ENCODE peak calls at places on chromosome X, in six cellular contexts. X is heart left ventricle, Z is fibroblast of the aortic adventitia, M is progenitor cell of endocrine pancreas, O is prostate gland, S is upper lobe of left lung. V is an unnamed sample.

GRCh38 chrX:70386240-70386639 is 36.9 kb upstream of the GDPD2 start:
- DNase-seq in X (no peak), Z (no peak), M (no peak), O (no peak), S (no peak), V (no peak)

GRCh38 chrX:144275403-144275802 is 391.5 kb downstream of the UBE2NL start:
- DNase-seq in X (no peak), Z (no peak), M (no peak), O (no peak), S (no peak), V (no peak)

GRCh38 chrX:152915541-152916241 is 17.8 kb downstream of the ZNF185 start:
- DNase-seq in X (no peak), Z (peak; percentile 41), M (peak; percentile 22), O (no peak), S (no peak), V (no peak)

GRCh38 chrX:78168065-78168464 is 28.6 kb upstream of the TAF9B start:
- DNase-seq in X (no peak), Z (peak; percentile 16), M (no peak), O (no peak), S (no peak), V (no peak)

GRCh38 chrX:153769158-153769864 is 5.3 kb downstream of the PLXNB3 start:
- DNase-seq in X (peak; percentile 26), Z (no peak), M (no peak), O (no peak), S (peak; percentile 49), V (no peak)

GRCh38 chrX:85052636-85053343 is 49.1 kb downstream of the APOOL start:
- DNase-seq in X (no peak), Z (peak; percentile 80), M (no peak), O (no peak), S (no peak), V (no peak)

GRCh38 chrX:149274516-149275105 is 230.5 kb downstream of the IDS start:
- DNase-seq in X (no peak), Z (peak; percentile 2), M (no peak), O (no peak), S (no peak), V (no peak)

GRCh38 chrX:128975716-128976115 is 547.6 kb downstream of the SMARCA1 start:
- DNase-seq in X (no peak), Z (no peak), M (peak; percentile 61), O (peak; percentile 5), S (no peak), V (peak; percentile 68)

GRCh38 chrX:155027509-155028066 is 944 bp downstream of the FUNDC2 start:
- DNase-seq in X (no peak), Z (peak; percentile 86), M (no peak), O (peak; percentile 8), S (no peak), V (no peak)

GRCh38 chrX:9466711-9467110 is 1.9 kb downstream of the TBL1X start:
- DNase-seq in X (no peak), Z (no peak), M (no peak), O (no peak), S (no peak), V (no peak)

GRCh38 chrX:22395372-22395771 is 122.7 kb downstream of the CBLL2 start:
- DNase-seq in X (no peak), Z (no peak), M (no peak), O (no peak), S (no peak), V (no peak)

GRCh38 chrX:73963682-73964081 is 340.3 kb upstream of the ZCCHC13 start:
- DNase-seq in X (peak; percentile 66), Z (peak; percentile 26), M (no peak), O (no peak), S (no peak), V (no peak)

GRCh38 chrX:85244411-85245210 is 820 bp downstream of the ZNF711 start:
- DNase-seq in X (no peak), Z (no peak), M (peak; percentile 14), O (peak; percentile 3), S (peak; percentile 39), V (no peak)

GRCh38 chrX:24694825-24695224 is 1.1 kb downstream of the POLA1 start:
- DNase-seq in X (no peak), Z (peak; percentile 4), M (no peak), O (no peak), S (no peak), V (no peak)

GRCh38 chrX:10352536-10352935 is 195.8 kb downstream of the CLCN4 start:
- DNase-seq in X (no peak), Z (no peak), M (no peak), O (no peak), S (no peak), V (no peak)

GRCh38 chrX:78066110-78066509 is 37.9 kb upstream of the PGK1 start:
- DNase-seq in X (no peak), Z (peak; percentile 86), M (no peak), O (no peak), S (no peak), V (no peak)

DNA sequence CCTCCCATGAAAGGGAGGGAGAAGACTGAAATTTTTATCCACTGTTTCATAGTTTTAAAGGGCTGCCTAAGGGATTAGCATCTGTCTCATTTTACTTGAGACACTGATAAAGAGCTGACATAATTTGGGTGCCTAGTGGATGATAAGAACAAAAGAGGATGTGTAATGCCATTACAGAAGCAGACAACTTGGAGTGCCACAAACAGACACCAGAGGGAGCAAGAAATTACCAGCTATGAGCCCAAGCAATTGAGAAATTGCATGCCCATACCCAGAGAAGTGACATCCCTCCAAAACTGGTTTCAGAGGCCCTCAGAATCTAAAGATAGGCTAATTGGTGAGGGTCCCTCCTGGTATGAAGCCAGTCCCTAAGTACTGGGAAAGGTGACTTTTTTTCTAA is 38.5 kb upstream of the POU3F4 start:
- DNase-seq in X (no peak), Z (peak; percentile 1), M (no peak), O (no peak), S (no peak), V (no peak)
- TF ChIP-seq CTCF in X (no peak), Z (peak; percentile 23), M (peak; percentile 60), O (no peak), S (no peak), V (peak; percentile 72)

GRCh38 chrX:64184396-64184795 is 21.1 kb downstream of the AMER1 start:
- DNase-seq in X (no peak), Z (no peak), M (no peak), O (no peak), S (no peak), V (no peak)

GRCh38 chrX:64188901-64189300 is 16.6 kb downstream of the AMER1 start:
- DNase-seq in X (no peak), Z (no peak), M (no peak), O (no peak), S (no peak), V (no peak)

GRCh38 chrX:64186974-64187761 is 18.3 kb downstream of the AMER1 start:
- DNase-seq in X (peak; percentile 72), Z (no peak), M (no peak), O (no peak), S (no peak), V (no peak)

GRCh38 chrX:64190136-64190740 is 15.3 kb downstream of the AMER1 start:
- DNase-seq in X (no peak), Z (no peak), M (no peak), O (no peak), S (no peak), V (peak; percentile 13)

DNA sequence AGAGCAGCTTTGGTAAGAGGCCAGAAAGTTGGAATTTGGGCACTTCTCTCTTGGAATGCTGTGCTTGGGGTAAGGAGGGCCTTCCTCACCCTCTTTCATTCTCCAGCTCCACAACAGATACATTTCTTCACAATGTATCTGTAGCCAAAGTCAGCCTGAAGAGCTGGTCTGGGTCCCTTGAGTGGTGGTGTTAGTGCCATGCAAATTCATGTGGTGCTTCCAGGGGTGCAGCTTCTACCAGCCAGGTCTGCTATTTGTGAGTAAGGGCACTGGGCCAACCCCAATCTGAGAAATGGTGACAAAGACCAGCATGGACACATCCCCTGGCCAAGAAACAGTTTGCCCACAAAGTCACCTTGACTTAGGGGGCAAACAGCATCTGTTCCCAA is 17.8 kb downstream of the AMER1 start:
- DNase-seq in X (no peak), Z (no peak), M (no peak), O (no peak), S (no peak), V (no peak)
- TF ChIP-seq CTCF in X (no peak), Z (no peak), M (no peak), O (no peak), S (no peak), V (no peak)

DNA sequence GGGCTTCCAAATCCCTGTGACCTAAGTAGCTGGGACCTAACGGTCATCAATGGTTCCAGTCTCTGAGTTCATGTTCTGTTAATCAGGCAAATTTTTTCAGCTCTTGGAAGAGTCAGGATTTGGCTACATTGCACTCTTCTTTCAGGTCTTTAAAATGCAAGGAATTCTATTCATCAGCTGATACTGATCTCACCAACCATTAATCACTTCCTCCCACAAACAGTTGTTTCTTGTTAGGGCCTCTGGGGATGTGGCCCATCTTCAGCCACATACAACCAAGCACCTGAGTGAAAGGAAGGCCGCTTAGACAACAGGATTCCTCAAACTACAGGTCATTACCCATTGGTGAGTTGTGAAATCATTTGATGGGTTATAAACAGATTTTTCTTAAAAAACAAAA is 71.7 kb downstream of the FANCB start:
- DNase-seq in X (no peak), Z (peak; percentile 23), M (no peak), O (no peak), S (no peak), V (no peak)
- TF ChIP-seq CTCF in X (no peak), Z (no peak), M (no peak), O (no peak), S (no peak), V (no peak)

GRCh38 chrX:87580862-87581261 is 63.3 kb downstream of the KLHL4 start:
- DNase-seq in X (no peak), Z (no peak), M (no peak), O (no peak), S (no peak), V (no peak)

GRCh38 chrX:87582453-87582852 is 64.9 kb downstream of the KLHL4 start:
- DNase-seq in X (no peak), Z (no peak), M (no peak), O (no peak), S (no peak), V (no peak)

GRCh38 chrX:87578978-87579377 is 61.4 kb downstream of the KLHL4 start:
- DNase-seq in X (no peak), Z (peak; percentile 23), M (no peak), O (no peak), S (no peak), V (no peak)

DNA sequence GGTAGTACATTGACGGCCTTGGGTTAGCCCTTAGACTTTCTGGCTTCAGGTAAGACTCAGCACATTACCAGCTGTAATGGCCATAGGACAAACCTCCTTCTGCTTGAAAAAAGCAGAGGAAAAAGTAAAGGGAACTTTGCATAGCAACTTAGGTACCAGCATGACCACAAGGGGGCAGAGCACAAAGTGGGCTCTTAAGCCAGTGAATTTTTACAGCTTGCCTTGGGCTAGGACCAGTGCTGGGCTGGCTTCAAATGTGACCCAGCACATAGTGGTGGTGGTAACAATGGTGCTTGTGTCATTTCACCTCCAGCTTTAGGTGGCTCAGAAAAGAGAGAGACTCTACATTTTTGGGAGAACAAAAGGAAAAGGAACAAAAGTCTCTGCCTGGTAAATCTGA is 66.1 kb downstream of the KLHL4 start:
- DNase-seq in X (no peak), Z (peak; percentile 19), M (no peak), O (no peak), S (no peak), V (no peak)
- TF ChIP-seq CTCF in X (peak; percentile 15), Z (peak; percentile 53), M (peak; percentile 62), O (no peak), S (no peak), V (peak; percentile 75)